ENCODE peak calls at places on chromosomes 12 and 14, in five cellular contexts. H is H1, U is GM12878, P is K562, G is HepG2. Y is an unnamed sample.

GRCh38 chr12:120979862-120980696 is 1.7 kb downstream of the HNF1A start:
- DNase-seq in H (peak; percentile 69), U (no peak), P (no peak), G (peak; percentile 86), Y (no peak)

GRCh38 chr12:70644836-70645235 is 7.6 kb upstream of the PTPRB start:
- DNase-seq in H (no peak), U (no peak), P (no peak), G (no peak), Y (no peak)

GRCh38 chr12:95700316-95700785 is 90.2 kb downstream of the NTN4 start:
- DNase-seq in H (no peak), U (peak; percentile 83), P (no peak), G (no peak), Y (peak; percentile 23)

GRCh38 chr12:106138646-106139421 is at the start of gene NUAK1:
- DNase-seq in H (peak; percentile 83), U (no peak), P (no peak), G (no peak), Y (peak; percentile 29)

GRCh38 chr12:19236656-19237055 is 107.1 kb downstream of the PLEKHA5 start:
- DNase-seq in H (no peak), U (no peak), P (peak; percentile 19), G (no peak), Y (no peak)

GRCh38 chr12:8120072-8120713 is 3.2 kb upstream of the CLEC4A start:
- DNase-seq in H (no peak), U (no peak), P (no peak), G (no peak), Y (no peak)

GRCh38 chr14:100295376-100296105 is 10.7 kb downstream of the SLC25A29 start:
- DNase-seq in H (no peak), U (no peak), P (no peak), G (no peak), Y (no peak)

GRCh38 chr14:99755629-99756603 is 37.3 kb upstream of the EML1 start:
- DNase-seq in H (no peak), U (no peak), P (peak; percentile 18), G (peak; percentile 24), Y (no peak)

GRCh38 chr12:52776913-52777395 is at the start of gene KRT76:
- DNase-seq in H (no peak), U (no peak), P (no peak), G (no peak), Y (no peak)

GRCh38 chr12:7856516-7856915 is 16.2 kb downstream of the SLC2A14 start:
- DNase-seq in H (no peak), U (no peak), P (no peak), G (no peak), Y (no peak)

GRCh38 chr12:106048016-106048415 is 90.7 kb downstream of the NUAK1 start:
- DNase-seq in H (no peak), U (no peak), P (no peak), G (no peak), Y (no peak)

GRCh38 chr12:107847430-107847829 is 72.9 kb downstream of the ASCL4 start:
- DNase-seq in H (no peak), U (no peak), P (no peak), G (no peak), Y (no peak)

GRCh38 chr12:49943663-49943945 is 6.9 kb upstream of the AQP2 start:
- DNase-seq in H (no peak), U (no peak), P (no peak), G (no peak), Y (no peak)

GRCh38 chr14:28494196-28494595 is 272.4 kb upstream of the FOXG1 start:
- DNase-seq in H (no peak), U (no peak), P (no peak), G (no peak), Y (no peak)

GRCh38 chr12:61009167-61009566 is 1251.0 kb upstream of the USP15 start:
- DNase-seq in H (no peak), U (no peak), P (no peak), G (no peak), Y (no peak)

GRCh38 chr14:89337912-89338311 is 79.1 kb downstream of the FOXN3 start:
- DNase-seq in H (no peak), U (no peak), P (no peak), G (no peak), Y (no peak)

GRCh38 chr12:62715086-62715786 is 219.7 kb downstream of the PPM1H start:
- DNase-seq in H (no peak), U (no peak), P (no peak), G (no peak), Y (no peak)

GRCh38 chr12:26188641-26189040 is 6.7 kb upstream of the SSPN start:
- DNase-seq in H (no peak), U (no peak), P (no peak), G (no peak), Y (no peak)

GRCh38 chr12:81992461-81992860 is 233.3 kb upstream of the PPFIA2 start:
- DNase-seq in H (no peak), U (no peak), P (no peak), G (no peak), Y (no peak)

GRCh38 chr12:57616383-57617101 is 5.3 kb downstream of the ARHGEF25 start:
- DNase-seq in H (no peak), U (no peak), P (no peak), G (no peak), Y (no peak)

GRCh38 chr14:79613625-79614024 is 597.7 kb downstream of the DIO2 start:
- DNase-seq in H (no peak), U (no peak), P (no peak), G (no peak), Y (no peak)

GRCh38 chr14:75561013-75561432 is 17.4 kb upstream of the FLVCR2 start:
- DNase-seq in H (peak; percentile 88), U (no peak), P (peak; percentile 62), G (peak; percentile 67), Y (no peak)

GRCh38 chr12:129854591-129854990 is 49.2 kb downstream of the TMEM132D start:
- DNase-seq in H (no peak), U (no peak), P (no peak), G (no peak), Y (no peak)

GRCh38 chr14:22131749-22132476 is 457.1 kb downstream of the DAD1 start:
- DNase-seq in H (peak; percentile 78), U (no peak), P (peak; percentile 31), G (peak; percentile 32), Y (no peak)

GRCh38 chr12:34402899-34403705 is 380.8 kb downstream of the ALG10 start:
- DNase-seq in H (peak; percentile 1), U (no peak), P (no peak), G (no peak), Y (no peak)

GRCh38 chr12:52634266-52635056 is 16.1 kb upstream of the KRT73 start:
- DNase-seq in H (peak; percentile 14), U (no peak), P (no peak), G (no peak), Y (no peak)

GRCh38 chr14:38357557-38357956 is 101.7 kb upstream of the CLEC14A start:
- DNase-seq in H (no peak), U (no peak), P (no peak), G (no peak), Y (no peak)

GRCh38 chr12:116916122-116916521 is 5.4 kb downstream of the FBXW8 start:
- DNase-seq in H (no peak), U (no peak), P (no peak), G (peak; percentile 37), Y (no peak)

GRCh38 chr14:53999061-53999488 is 42.5 kb upstream of the BMP4 start:
- DNase-seq in H (no peak), U (no peak), P (no peak), G (peak; percentile 68), Y (no peak)

GRCh38 chr14:24188251-24189058 is at the start of gene IPO4:
- DNase-seq in H (peak; percentile 93), U (peak; percentile 88), P (peak; percentile 96), G (peak; percentile 100), Y (peak; percentile 99)
- TF ChIP-seq POLR2A in H (peak; percentile 91), U (peak; percentile 94), P (peak; percentile 88), G (no peak), Y (peak; percentile 96)

DNA sequence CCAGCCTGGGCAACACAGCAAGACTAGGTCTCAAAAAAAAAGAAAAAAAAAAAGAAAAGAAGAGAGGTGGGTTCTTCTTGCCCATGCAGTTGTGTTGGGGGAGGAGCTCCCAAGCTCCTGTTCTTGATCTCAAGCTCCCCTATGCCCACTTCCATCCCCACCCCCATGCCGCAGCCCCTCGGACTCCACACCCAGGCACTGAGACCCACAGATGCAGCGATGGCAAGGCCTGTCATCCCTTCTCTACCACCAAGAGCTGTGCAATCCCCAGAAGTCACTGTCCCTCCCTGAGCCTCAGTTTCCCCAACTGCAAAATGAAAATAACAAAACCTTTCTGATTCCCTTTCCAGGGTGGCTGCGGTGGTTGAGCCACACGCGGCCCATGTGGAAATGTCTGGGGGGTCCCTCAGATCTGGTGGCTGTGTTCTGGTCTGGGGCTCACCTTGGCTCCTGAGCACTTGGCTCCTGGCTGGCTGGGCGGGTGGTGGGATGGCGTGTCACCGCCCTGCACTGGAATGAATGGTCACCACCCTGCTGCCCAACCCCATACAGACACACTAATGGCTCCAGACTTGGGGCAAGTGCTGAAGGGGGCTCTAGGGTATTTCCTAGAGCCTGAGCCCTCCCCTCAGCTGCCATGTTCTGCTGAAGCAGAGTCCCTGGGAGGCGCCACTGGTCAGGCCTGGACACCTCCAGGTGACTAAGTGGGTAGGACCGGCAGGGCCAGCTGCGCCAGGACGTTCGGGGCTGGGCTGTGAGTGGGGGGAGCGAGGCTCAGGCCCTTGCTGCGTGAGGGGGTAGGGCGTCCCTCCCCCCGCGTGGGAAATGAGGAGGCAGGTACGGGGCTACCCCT is 22.5 kb upstream of the KIF26A start:
- DNase-seq in H (peak; percentile 51), U (no peak), P (no peak), G (no peak), Y (no peak)
- TF ChIP-seq TAF1 in H (no peak), U (no peak), P (no peak), G (no peak), Y (no peak)

DNA sequence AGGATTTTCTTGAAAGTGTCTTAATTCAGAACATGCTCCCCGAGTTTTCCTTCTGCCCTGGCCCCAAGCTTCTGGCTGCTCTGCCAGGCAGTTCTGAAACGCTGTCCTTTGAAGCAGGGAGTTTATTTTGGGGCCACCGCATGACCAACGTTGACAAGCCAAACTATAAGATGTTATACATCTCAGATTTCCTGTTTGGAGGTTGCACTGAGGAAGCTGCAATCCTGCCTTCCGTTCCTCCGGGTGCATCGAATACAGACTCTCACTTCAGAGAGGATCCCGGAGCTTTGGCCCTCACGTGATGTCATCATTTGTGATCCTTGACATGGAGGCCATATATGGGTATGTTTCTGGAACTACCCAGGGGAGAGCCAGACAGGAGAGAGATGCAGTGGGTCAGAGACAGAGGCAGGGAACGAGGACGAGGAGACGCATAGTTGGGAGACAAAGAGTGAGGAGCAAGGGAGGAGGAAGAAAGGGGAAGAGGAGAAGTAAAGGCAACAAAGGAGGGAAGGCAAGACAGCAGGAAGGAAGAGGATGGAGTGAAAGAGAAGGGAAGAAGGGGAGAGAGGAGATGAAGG is at the start of gene ASB2:
- DNase-seq in H (no peak), U (no peak), P (no peak), G (no peak), Y (no peak)
- TF ChIP-seq POLR2A in H (no peak), U (no peak), P (no peak), G (no peak), Y (no peak)

GRCh38 chr14:80956105-80956504 is 684 bp downstream of the TSHR start:
- DNase-seq in H (no peak), U (no peak), P (no peak), G (no peak), Y (no peak)

GRCh38 chr14:80956922-80957321 is 1.5 kb downstream of the TSHR start:
- DNase-seq in H (no peak), U (no peak), P (no peak), G (no peak), Y (no peak)

GRCh38 chr14:80955434-80955939 is at the start of gene TSHR:
- DNase-seq in H (peak; percentile 70), U (no peak), P (no peak), G (no peak), Y (no peak)

GRCh38 chr14:80958258-80958657 is 2.8 kb downstream of the TSHR start:
- DNase-seq in H (no peak), U (no peak), P (no peak), G (no peak), Y (no peak)

GRCh38 chr14:80959448-80960006 is 4.1 kb downstream of the TSHR start:
- DNase-seq in H (no peak), U (peak; percentile 91), P (no peak), G (no peak), Y (peak; percentile 46)
- TF ChIP-seq TAF1 in H (no peak), U (no peak), P (no peak), G (no peak), Y (no peak)